ENCODE peak calls at places on chromosomes 13 and 19, in nine cellular contexts. Y is brain microvascular endothelial cell; L is upper lobe of left lung; D is activated CD8-positive, alpha-beta memory T cell treated with anti-CD3 and anti-CD28 coated beads, Interleukin-2, amount 10 ng/mL, durations not matched to agents 7 days and 5 days; N is thyroid gland; U is stimulated activated CD8-positive, alpha-beta memory T cell treated with anti-CD3 and anti-CD28 coated beads, Interleukin-12 subunit alpha, Interleukin-12 subunit beta, amount 100 ng/mL, for 1 hour; I is mucosa of descending colon; G is GM12878; H is activated CD4-positive, alpha-beta T cell treated with anti-CD3 and anti-CD28 coated beads for 48 hours. V is an unnamed sample.

GRCh38 chr19:18435848-18436631 is 1.9 kb downstream of the ISYNA1 start:
- DNase-seq in H (no peak), N (no peak), U (no peak), G (no peak), L (no peak), Y (no peak), I (no peak), D (no peak), V (no peak)

GRCh38 chr19:16001481-16002312 is 52.9 kb downstream of the OR10H4 start:
- DNase-seq in L (no peak), D (peak; percentile 65), U (no peak), Y (peak; percentile 54), I (peak; percentile 37), G (peak; percentile 55), H (peak; percentile 63), N (no peak), V (no peak)

GRCh38 chr13:112554214-112554850 is 33.6 kb downstream of the TUBGCP3 start:
- DNase-seq in N (no peak), Y (no peak), D (no peak), U (no peak), H (no peak), L (no peak), I (no peak), G (no peak), V (no peak)

GRCh38 chr19:18745012-18745735 is 45.9 kb downstream of the COMP start:
- DNase-seq in L (no peak), H (no peak), G (no peak), N (peak; percentile 80), U (no peak), I (no peak), Y (no peak), D (no peak), V (no peak)

GRCh38 chr13:36718146-36718545 is 44.3 kb downstream of the SERTM1 start:
- DNase-seq in I (no peak), U (no peak), H (no peak), N (no peak), L (no peak), D (no peak), Y (no peak), G (no peak), V (no peak)

GRCh38 chr19:2048104-2048958 is 2.7 kb downstream of the MKNK2 start:
- DNase-seq in D (peak; percentile 41), G (no peak), L (peak; percentile 25), H (no peak), U (no peak), Y (no peak), I (no peak), N (no peak), V (no peak)

GRCh38 chr19:4083677-4084546 is 17.2 kb upstream of the ZBTB7A start:
- DNase-seq in I (peak; percentile 74), H (peak; percentile 41), G (no peak), D (peak; percentile 86), N (no peak), Y (no peak), L (peak; percentile 74), U (no peak), V (no peak)

GRCh38 chr19:42105358-42105757 is 26.9 kb downstream of the POU2F2 start:
- DNase-seq in I (no peak), N (no peak), H (no peak), D (no peak), Y (no peak), G (no peak), L (no peak), U (no peak), V (no peak)

GRCh38 chr19:47273313-47274070 is 1.2 kb upstream of the INAFM1 start:
- DNase-seq in L (peak; percentile 96), D (peak; percentile 97), I (peak; percentile 97), N (peak; percentile 94), Y (peak; percentile 92), H (peak; percentile 94), U (peak; percentile 82), G (no peak), V (peak; percentile 79)